ENCODE peak calls at places on chromosomes 1 and 21, in four cellular contexts. F, W, N and A are unnamed samples.

GRCh38 chr1:33762962-33763361 is 100.9 kb upstream of the HMGB4 start:
- DNase-seq in F (no peak), W (peak), N (no peak), A (no peak)

GRCh38 chr1:224219011-224219611 is 36.1 kb downstream of the DEGS1 start:
- DNase-seq in F (no peak), W (no peak), N (no peak), A (no peak)

GRCh38 chr1:203306970-203307541 is 1.7 kb downstream of the BTG2 start:
- DNase-seq in F (no peak), W (no peak), N (peak), A (no peak)

GRCh38 chr1:204271970-204272369 is 58.2 kb upstream of the GOLT1A start:
- DNase-seq in F (no peak), W (no peak), N (no peak), A (no peak)

GRCh38 chr1:217010253-217010652 is 287.0 kb upstream of the ESRRG start:
- DNase-seq in F (no peak), W (no peak), N (no peak), A (no peak)

GRCh38 chr1:196877964-196878363 is 9.9 kb upstream of the CFHR4 start:
- DNase-seq in F (no peak), W (peak), N (no peak), A (no peak)

GRCh38 chr1:175221548-175222175 is 29.1 kb upstream of the KIAA0040 start:
- DNase-seq in F (no peak), W (peak), N (no peak), A (no peak)

GRCh38 chr1:64482720-64483119 is 12.8 kb downstream of the CACHD1 start:
- DNase-seq in F (no peak), W (peak), N (no peak), A (no peak)

GRCh38 chr1:95233321-95233736 is 681 bp upstream of the RWDD3 start:
- DNase-seq in F (no peak), W (peak), N (no peak), A (no peak)

GRCh38 chr1:98458514-98459259 is 202.8 kb upstream of the SNX7 start:
- DNase-seq in F (no peak), W (no peak), N (no peak), A (no peak)

GRCh38 chr1:216576246-216576645 is 147.0 kb downstream of the ESRRG start:
- DNase-seq in F (no peak), W (peak), N (no peak), A (no peak)

GRCh38 chr1:246828818-246829217 is 102.9 kb downstream of the AHCTF1 start:
- DNase-seq in F (no peak), W (no peak), N (no peak), A (no peak)

GRCh38 chr1:115643219-115643618 is 1.4 kb downstream of the VANGL1 start:
- DNase-seq in F (peak), W (no peak), N (no peak), A (no peak)

GRCh38 chr21:44993321-44994015 is 53.6 kb downstream of the SLX9 start:
- DNase-seq in F (no peak), W (no peak), N (no peak), A (no peak)

GRCh38 chr1:13550663-13551062 is 33.0 kb upstream of the PDPN start:
- DNase-seq in F (no peak), W (no peak), N (no peak), A (no peak)

GRCh38 chr21:16418211-16418610 is 688.4 kb downstream of the USP25 start:
- DNase-seq in F (no peak), W (no peak), N (no peak), A (no peak)